ENCODE peak calls at places on chromosome 15, in ten cellular contexts. N, W, U, J, A, X, M, Z, F and O are unnamed samples.

GRCh38 chr15:77796046-77796729 is 163.5 kb upstream of the LINGO1 start:
- DNase-seq in N (no peak), W (no peak), U (no peak), J (no peak), A (no peak), X (no peak), M (no peak), Z (no peak), F (no peak), O (no peak)

GRCh38 chr15:57751177-57751800 is 44.8 kb downstream of the POLR2M start:
- DNase-seq in N (peak), W (no peak), U (no peak), J (peak), A (no peak), X (peak), M (no peak), Z (no peak), F (peak), O (no peak)

GRCh38 chr15:34578283-34578674 is 5.2 kb downstream of the GOLGA8B start:
- DNase-seq in N (no peak), W (no peak), U (no peak), J (no peak), A (no peak), X (no peak), M (no peak), Z (no peak), F (no peak), O (no peak)

GRCh38 chr15:89781891-89782618 is 5.9 kb downstream of the MESP2 start:
- DNase-seq in N (peak), W (no peak), U (peak), J (peak), A (no peak), X (no peak), M (no peak), Z (no peak), F (peak), O (no peak)

GRCh38 chr15:37015476-37015875 is 84.9 kb downstream of the MEIS2 start:
- DNase-seq in N (peak), W (no peak), U (no peak), J (no peak), A (no peak), X (no peak), M (no peak), Z (no peak), F (peak), O (no peak)

GRCh38 chr15:52068004-52068403 is 44.6 kb downstream of the BCL2L10 start:
- DNase-seq in N (peak), W (no peak), U (no peak), J (peak), A (no peak), X (no peak), M (no peak), Z (no peak), F (no peak), O (no peak)

GRCh38 chr15:81056276-81056675 is 55.6 kb downstream of the TLNRD1 start:
- DNase-seq in N (no peak), W (no peak), U (no peak), J (no peak), A (no peak), X (no peak), M (no peak), Z (no peak), F (no peak), O (no peak)

GRCh38 chr15:78212546-78213424 is 21.6 kb downstream of the ACSBG1 start:
- DNase-seq in N (peak), W (peak), U (peak), J (peak), A (no peak), X (no peak), M (peak), Z (peak), F (no peak), O (peak)

GRCh38 chr15:96324192-96324895 is 6.2 kb upstream of the NR2F2 start:
- DNase-seq in N (peak), W (peak), U (no peak), J (no peak), A (peak), X (no peak), M (no peak), Z (no peak), F (no peak), O (no peak)

GRCh38 chr15:73232771-73233170 is 136.0 kb downstream of the HCN4 start:
- DNase-seq in N (no peak), W (no peak), U (no peak), J (no peak), A (no peak), X (no peak), M (no peak), Z (no peak), F (no peak), O (no peak)

GRCh38 chr15:86942285-86942684 is 862.6 kb downstream of the AGBL1 start:
- DNase-seq in N (no peak), W (no peak), U (no peak), J (no peak), A (no peak), X (no peak), M (no peak), Z (no peak), F (no peak), O (no peak)